ENCODE peak calls at places on chromosome 15, in seven cellular contexts. P is ovary, E is uterus, D is Panc1, B is fibroblast of lung, T is esophagus muscularis mucosa, O is prostate gland. F is an unnamed sample. For H3K4me1, H3K36me3 and H3K27me3, the result is how much of the 10 kb centered on the place peaks cover.

GRCh38 chr15:49421991-49422390 is 1.1 kb upstream of the FGF7 start:
- DNase-seq in E (peak), T (no peak), P (peak), O (no peak), B (peak), D (no peak), F (peak)

GRCh38 chr15:42800731-42801474 is 64.0 kb upstream of the CDAN1 start:
- DNase-seq in P (no peak), D (no peak), O (no peak), E (no peak), B (no peak), T (no peak), F (no peak)

GRCh38 chr15:80609512-80609946 is 85.6 kb upstream of the ABHD17C start:
- DNase-seq in E (no peak), P (no peak), O (no peak), T (no peak), B (peak), D (no peak), F (no peak)

GRCh38 chr15:50128266-50128665 is 9.2 kb upstream of the ATP8B4 start:
- DNase-seq in P (no peak), D (no peak), B (no peak), O (no peak), T (no peak), E (no peak), F (peak)

GRCh38 chr15:65653781-65654521 is 32.2 kb downstream of the SLC24A1 start:
- DNase-seq in E (no peak), P (no peak), B (peak), O (no peak), T (peak), D (no peak), F (no peak)

GRCh38 chr15:57537072-57537471 is 54.6 kb upstream of the MYZAP start:
- DNase-seq in E (peak), B (peak), P (no peak), O (no peak), T (no peak), D (no peak), F (no peak)

GRCh38 chr15:27847775-27848710 is 251.1 kb downstream of the OCA2 start:
- DNase-seq in E (no peak), P (no peak), T (peak), D (no peak), O (no peak), B (no peak), F (no peak)

GRCh38 chr15:58043192-58043903 is 22.2 kb downstream of the ALDH1A2 start:
- DNase-seq in P (no peak), B (peak), D (peak), E (no peak), O (peak), T (no peak), F (peak)

GRCh38 chr15:70264014-70264492 is 166.3 kb upstream of the TLE3 start:
- DNase-seq in D (no peak), T (no peak), P (peak), O (no peak), E (peak), B (no peak), F (no peak)

GRCh38 chr15:47726399-47726823 is 9.1 kb downstream of the SEMA6D start:
- DNase-seq in D (no peak), E (no peak), T (no peak), P (no peak), B (no peak), O (no peak), F (no peak)

GRCh38 chr15:71471347-71471746 is 339.0 kb upstream of the NR2E3 start:
- DNase-seq in T (no peak), O (peak), D (no peak), B (no peak), P (no peak), E (no peak), F (no peak)

GRCh38 chr15:61195116-61196002 is 33.7 kb downstream of the RORA start:
- DNase-seq in T (no peak), D (peak), E (no peak), B (peak), P (no peak), O (no peak), F (no peak)

GRCh38 chr15:58147151-58147550 is 9.0 kb downstream of the AQP9 start:
- DNase-seq in P (no peak), B (peak), O (no peak), T (no peak), D (no peak), E (no peak), F (no peak)

GRCh38 chr15:26974120-26974780 is 3.3 kb downstream of the GABRG3 start:
- DNase-seq in D (peak), P (no peak), E (no peak), T (no peak), B (peak), O (no peak), F (no peak)

GRCh38 chr15:57866149-57866736 is 159.7 kb downstream of the POLR2M start:
- DNase-seq in D (no peak), B (peak), P (peak), O (peak), T (peak), E (peak), F (peak)

GRCh38 chr15:80070840-80071239 is 11.4 kb downstream of the ZFAND6 start:
- DNase-seq in B (peak), E (no peak), T (no peak), D (no peak), O (no peak), P (no peak), F (no peak)

GRCh38 chr15:63611217-63611616 is 14.0 kb downstream of the FBXL22 start:
- DNase-seq in O (no peak), T (no peak), B (no peak), D (no peak), P (no peak), E (no peak), F (no peak)

GRCh38 chr15:76987896-76988860 is 6.7 kb upstream of the PSTPIP1 start:
- DNase-seq in T (no peak), D (no peak), O (no peak), E (no peak), P (peak), B (no peak), F (peak)

GRCh38 chr15:59166156-59166555 is 40.5 kb upstream of the LDHAL6B start:
- DNase-seq in B (peak), E (no peak), O (no peak), T (no peak), D (no peak), P (no peak), F (no peak)

GRCh38 chr15:68631621-68632051 is 52.8 kb downstream of the CORO2B start:
- DNase-seq in O (no peak), P (no peak), E (no peak), T (no peak), B (no peak), D (no peak), F (no peak)

GRCh38 chr15:65580287-65580686 is 30.6 kb downstream of the INTS14 start:
- DNase-seq in T (no peak), E (no peak), P (no peak), D (peak), B (peak), O (no peak), F (no peak)

GRCh38 chr15:26892119-26892518 is 25.3 kb downstream of the GABRA5 start:
- DNase-seq in T (peak), O (no peak), B (no peak), D (no peak), P (no peak), E (no peak), F (no peak)

GRCh38 chr15:50774450-50774849 is 8.9 kb upstream of the SPPL2A start:
- DNase-seq in E (no peak), P (no peak), O (no peak), D (no peak), T (no peak), B (no peak), F (no peak)

GRCh38 chr15:85008474-85009260 is 27.0 kb downstream of the PDE8A start:
- DNase-seq in E (no peak), O (no peak), P (no peak), T (no peak), D (no peak), B (no peak), F (no peak)

DNA sequence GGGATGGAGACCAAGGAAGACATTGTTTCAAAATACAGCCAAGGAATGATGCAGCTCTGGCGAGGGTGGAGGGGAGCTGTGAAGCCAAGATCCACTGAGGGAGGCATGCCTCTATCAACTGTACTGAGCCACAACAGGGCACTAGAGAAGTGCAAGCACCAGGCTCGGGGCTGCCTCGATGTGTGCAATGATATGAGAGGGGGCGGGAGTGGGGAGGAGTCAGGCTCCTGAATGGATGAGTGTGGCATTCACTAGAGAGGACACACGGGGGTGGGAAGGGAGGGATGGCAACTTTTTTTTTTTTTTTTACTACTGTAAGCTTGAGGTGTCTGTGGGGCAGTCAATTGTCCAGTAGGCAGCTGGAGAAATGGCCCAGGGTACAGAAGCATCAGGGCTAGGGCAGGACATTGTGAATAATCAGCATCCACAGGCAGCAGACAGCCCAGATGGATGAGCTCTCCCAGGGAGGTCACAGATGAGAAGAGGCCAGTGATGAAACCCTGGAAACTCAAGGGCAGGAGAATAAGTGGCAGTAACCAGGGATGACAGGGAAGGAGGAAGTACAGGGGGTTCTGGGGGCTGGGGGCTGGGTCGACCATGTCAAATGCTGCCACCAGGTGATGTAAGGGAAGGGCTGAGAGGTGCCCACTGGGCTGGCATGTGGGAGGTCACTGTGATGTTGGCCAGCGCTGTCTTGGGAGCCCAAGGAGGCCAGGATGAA is 5.9 kb downstream of the STOML1 start:
- DNase-seq in D (no peak), P (no peak), T (no peak), O (no peak), E (no peak), B (no peak), F (no peak)
- H3K4me1 ChIP-seq in D (under half), P (under half), T (half or more), O (under half), E (under half), B (half or more), F (half or more)

GRCh38 chr15:39582977-39583585 is 2.2 kb downstream of the THBS1 start:
- DNase-seq in D (no peak), P (no peak), O (no peak), B (no peak), E (no peak), T (no peak), F (no peak)
- H3K36me3 ChIP-seq in D (under half), P (under half), O (under half), B (under half), E (under half), T (half or more), F (under half)

GRCh38 chr15:88802991-88803240 is 320 bp upstream of the ACAN start:
- DNase-seq in O (no peak), E (no peak), P (no peak), B (no peak), D (no peak), T (no peak), F (no peak)
- H3K27me3 ChIP-seq in O (under half), E (under half), P (under half), B (under half), D (under half), T (under half), F (half or more)

GRCh38 chr15:89932880-89933279 is 20.1 kb upstream of the ARPIN start:
- DNase-seq in T (no peak), E (no peak), O (no peak), B (no peak), P (no peak), D (no peak), F (no peak)
- H3K4me1 ChIP-seq in T (under half), E (under half), O (under half), B (under half), P (under half), D (under half), F (under half)

GRCh38 chr15:90950676-90951075 is 4.0 kb upstream of the RCCD1 start:
- DNase-seq in D (no peak), E (no peak), O (no peak), T (no peak), B (no peak), P (no peak), F (no peak)
- H3K36me3 ChIP-seq in D (under half), E (under half), O (under half), T (half or more), B (under half), P (under half), F (half or more)

DNA sequence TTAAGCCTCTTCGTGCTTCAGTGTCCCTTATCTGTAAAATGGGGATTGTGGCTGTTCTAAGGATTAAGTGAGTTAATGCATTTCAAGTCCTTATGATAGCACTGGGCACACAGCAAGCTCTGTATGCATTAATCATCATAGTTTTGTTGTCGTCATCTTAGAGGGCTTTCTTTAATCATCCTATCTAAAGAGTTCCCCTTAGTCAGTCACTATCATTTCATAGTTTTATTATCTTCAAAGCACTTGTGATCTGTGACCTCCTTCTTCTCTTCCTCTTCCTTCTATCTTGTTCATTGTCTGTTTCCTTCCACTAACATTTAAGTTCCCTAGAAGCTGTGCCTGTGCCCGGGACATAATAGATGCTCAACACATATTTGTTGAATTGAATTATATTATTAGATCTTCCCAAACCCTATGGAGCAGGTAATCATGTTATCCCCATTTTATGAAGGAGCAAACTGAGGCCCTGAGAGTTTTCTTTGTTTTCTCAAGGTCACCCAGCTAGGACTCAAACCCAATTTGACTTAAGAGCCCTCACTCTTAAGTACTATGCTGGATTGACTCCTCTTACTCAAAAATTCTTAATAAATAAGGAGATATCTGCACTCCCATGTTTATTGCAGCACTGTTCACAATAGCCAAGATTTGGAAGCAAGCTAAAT is 24.1 kb downstream of the DUOX2 start:
- DNase-seq in O (no peak), B (no peak), T (no peak), E (no peak), P (no peak), D (no peak), F (no peak)
- H3K27me3 ChIP-seq in O (under half), B (under half), T (under half), E (under half), P (under half), D (under half), F (under half)

GRCh38 chr15:40049076-40049475 is 10.1 kb upstream of the SRP14 start:
- DNase-seq in E (no peak), D (no peak), O (no peak), B (no peak), T (peak), P (no peak), F (no peak)
- H3K4me1 ChIP-seq in E (under half), D (under half), O (under half), B (under half), T (under half), P (under half), F (under half)

DNA sequence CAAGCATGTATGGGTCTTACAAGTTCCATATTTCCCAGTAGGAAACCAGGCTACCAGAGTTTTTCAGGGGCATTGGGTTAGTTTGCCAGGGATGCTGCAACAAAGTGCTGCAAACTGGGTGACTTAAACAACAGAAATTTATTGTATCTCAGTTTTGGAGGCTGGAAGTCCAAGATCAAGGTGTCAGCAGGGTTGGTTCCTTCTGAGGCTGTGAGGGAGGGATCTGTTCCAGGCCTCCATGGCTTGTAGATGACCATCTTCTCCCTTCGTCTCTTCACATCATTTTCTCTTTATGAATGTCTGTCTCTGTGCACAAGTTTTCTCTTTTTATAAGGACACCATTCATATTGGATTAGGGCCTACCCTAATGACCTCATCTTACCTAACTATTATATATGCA is 114.7 kb downstream of the LRRC28 start:
- DNase-seq in E (no peak), O (no peak), D (no peak), P (no peak), B (no peak), T (no peak), F (no peak)
- H3K36me3 ChIP-seq in E (under half), O (under half), D (under half), P (under half), B (under half), T (under half), F (under half)

F was measured in psoas muscle.